ENCODE peak calls at places on chromosomes 2 and 18, in six cellular contexts. E, H, I, G, R and M are unnamed samples.

GRCh38 chr2:80392446-80392845 is 87.9 kb upstream of the LRRTM1 start:
- DNase-seq in E (no peak), H (no peak), I (no peak), G (no peak), R (no peak), M (peak)

GRCh38 chr2:24704682-24705081 is 88.5 kb downstream of the PTRHD1 start:
- DNase-seq in E (peak), H (no peak), I (no peak), G (no peak), R (no peak), M (peak)

GRCh38 chr2:95345415-95346235 is 48.5 kb downstream of the KCNIP3 start:
- DNase-seq in E (peak), H (peak), I (no peak), G (peak), R (peak), M (peak)

GRCh38 chr2:240089306-240089705 is 36.0 kb upstream of the OR6B3 start:
- DNase-seq in E (no peak), H (no peak), I (no peak), G (no peak), R (no peak), M (no peak)

GRCh38 chr2:131046580-131047274 is 46.5 kb downstream of the FAM168B start:
- DNase-seq in E (no peak), H (no peak), I (no peak), G (no peak), R (no peak), M (no peak)

GRCh38 chr2:163191372-163191771 is 352.8 kb upstream of the KCNH7 start:
- DNase-seq in E (peak), H (no peak), I (no peak), G (peak), R (peak), M (peak)

GRCh38 chr2:69917854-69918253 is 2.9 kb downstream of the MXD1 start:
- DNase-seq in E (peak), H (no peak), I (no peak), G (no peak), R (peak), M (peak)

GRCh38 chr2:23554054-23554697 is 169.2 kb downstream of the KLHL29 start:
- DNase-seq in E (no peak), H (no peak), I (no peak), G (peak), R (no peak), M (peak)

GRCh38 chr2:86439879-86440630 is 1.1 kb upstream of the KDM3A start:
- DNase-seq in E (no peak), H (no peak), I (no peak), G (no peak), R (peak), M (no peak)

GRCh38 chr2:14550658-14551057 is 81.9 kb upstream of the LRATD1 start:
- DNase-seq in E (no peak), H (no peak), I (no peak), G (no peak), R (no peak), M (no peak)

GRCh38 chr2:230715201-230715600 is 2.6 kb downstream of the CAB39 start:
- DNase-seq in E (no peak), H (no peak), I (no peak), G (no peak), R (peak), M (no peak)

GRCh38 chr2:189951791-189952535 is 110.6 kb downstream of the MSTN start:
- DNase-seq in E (no peak), H (no peak), I (no peak), G (no peak), R (no peak), M (no peak)

GRCh38 chr2:234164499-234165409 is 114.3 kb downstream of the SPP2 start:
- DNase-seq in E (no peak), H (no peak), I (peak), G (no peak), R (no peak), M (no peak)

GRCh38 chr2:228535396-228535795 is 353.9 kb upstream of the SPHKAP start:
- DNase-seq in E (peak), H (no peak), I (no peak), G (peak), R (no peak), M (no peak)

GRCh38 chr18:51044928-51045587 is 15.0 kb downstream of the SMAD4 start:
- DNase-seq in E (peak), H (no peak), I (no peak), G (no peak), R (no peak), M (peak)

GRCh38 chr2:70938580-70938938 is 2.9 kb downstream of the ATP6V1B1 start:
- DNase-seq in E (no peak), H (no peak), I (no peak), G (no peak), R (no peak), M (no peak)

GRCh38 chr2:167504061-167504460 is 615.8 kb downstream of the XIRP2 start:
- DNase-seq in E (no peak), H (no peak), I (no peak), G (peak), R (no peak), M (no peak)